ENCODE peak calls at places on chromosome 11, in four cellular contexts. W, A, S and Q are unnamed samples.

GRCh38 chr11:102812188-102812587 is 14.2 kb upstream of the MMP1 start:
- DNase-seq in W (no peak), S (no peak), A (no peak), Q (no peak)

GRCh38 chr11:17590463-17590862 is 43.4 kb downstream of the OTOG start:
- DNase-seq in S (no peak), W (no peak), A (no peak), Q (no peak)

GRCh38 chr11:134667505-134667904 is 255.5 kb upstream of the B3GAT1 start:
- DNase-seq in W (no peak), A (no peak), S (no peak), Q (no peak)

GRCh38 chr11:43579171-43579918 is 101.2 kb upstream of the HSD17B12 start:
- DNase-seq in W (no peak), S (peak), A (no peak), Q (no peak)

GRCh38 chr11:109338131-109338530 is 83.9 kb upstream of the C11orf87 start:
- DNase-seq in S (peak), W (no peak), A (no peak), Q (no peak)

GRCh38 chr11:28799316-28799715 is 691.1 kb downstream of the METTL15 start:
- DNase-seq in A (no peak), S (peak), W (no peak), Q (no peak)

GRCh38 chr11:86484164-86484794 is 109.6 kb downstream of the CCDC81 start:
- DNase-seq in W (peak), A (no peak), S (peak), Q (peak)

GRCh38 chr11:2531987-2532703 is 87.3 kb downstream of the KCNQ1 start:
- DNase-seq in S (no peak), A (no peak), W (peak), Q (no peak)

GRCh38 chr11:70467196-70468085 is 69.1 kb downstream of the CTTN start:
- DNase-seq in W (peak), A (no peak), S (no peak), Q (no peak)

GRCh38 chr11:130892847-130893246 is 23.4 kb downstream of the SNX19 start:
- DNase-seq in W (no peak), S (no peak), A (no peak), Q (no peak)

GRCh38 chr11:78460468-78460867 is 42.8 kb upstream of the GAB2 start:
- DNase-seq in S (peak), W (no peak), A (no peak), Q (no peak)

GRCh38 chr11:120800206-120800605 is 223.7 kb upstream of the TBCEL start:
- DNase-seq in A (no peak), S (no peak), W (no peak), Q (no peak)

GRCh38 chr11:105274631-105275030 is 135.1 kb upstream of the CARD18 start:
- DNase-seq in A (no peak), S (no peak), W (no peak), Q (no peak)

GRCh38 chr11:122642472-122642922 is 13.0 kb upstream of the UBASH3B start:
- DNase-seq in A (no peak), S (peak), W (no peak), Q (peak)

GRCh38 chr11:69525516-69526452 is 44.3 kb downstream of the LINC01488 start:
- DNase-seq in A (no peak), S (no peak), W (no peak), Q (peak)

GRCh38 chr11:30801357-30801756 is 215.2 kb upstream of the MPPED2 start:
- DNase-seq in W (no peak), S (no peak), A (no peak), Q (no peak)

GRCh38 chr11:8247312-8247711 is 16.4 kb downstream of the LMO1 start:
- DNase-seq in S (no peak), A (no peak), W (no peak), Q (no peak)

GRCh38 chr11:67268684-67269268 is 2.5 kb downstream of the GRK2 start:
- DNase-seq in S (no peak), A (no peak), W (peak), Q (no peak)

GRCh38 chr11:63871962-63872832 is 33.3 kb downstream of the MARK2 start:
- DNase-seq in A (peak), S (peak), W (peak), Q (peak)

GRCh38 chr11:27217948-27218410 is 145.0 kb downstream of the CCDC34 start:
- DNase-seq in S (peak), A (no peak), W (no peak), Q (no peak)

GRCh38 chr11:120877746-120878365 is 146.0 kb upstream of the TBCEL start:
- DNase-seq in A (no peak), S (no peak), W (no peak), Q (no peak)

GRCh38 chr11:66337103-66337899 is 1.1 kb upstream of the RIN1 start:
- DNase-seq in W (no peak), S (peak), A (no peak), Q (no peak)

GRCh38 chr11:1336836-1337646 is 27.6 kb upstream of the TOLLIP start:
- DNase-seq in A (peak), W (peak), S (no peak), Q (no peak)

GRCh38 chr11:65487467-65488272 is 11.2 kb upstream of the MALAT1 start:
- DNase-seq in S (peak), A (peak), W (peak), Q (peak)

GRCh38 chr11:71332046-71332445 is 79.7 kb upstream of the SHANK2 start:
- DNase-seq in A (no peak), W (no peak), S (no peak), Q (no peak)

GRCh38 chr11:86116386-86116726 is 47.5 kb upstream of the PICALM start:
- DNase-seq in S (peak), W (no peak), A (peak), Q (peak)

GRCh38 chr11:10597877-10598341 is 29.4 kb upstream of the LYVE1 start:
- DNase-seq in S (no peak), A (no peak), W (no peak), Q (no peak)

GRCh38 chr11:100715163-100715792 is 28.2 kb downstream of the ARHGAP42 start:
- DNase-seq in W (no peak), A (no peak), S (no peak), Q (no peak)

GRCh38 chr11:100719809-100720221 is 32.7 kb downstream of the ARHGAP42 start:
- DNase-seq in W (peak), A (no peak), S (peak), Q (peak)

GRCh38 chr11:100716848-100717247 is 29.8 kb downstream of the ARHGAP42 start:
- DNase-seq in W (no peak), A (no peak), S (no peak), Q (no peak)

GRCh38 chr11:100719362-100719761 is 32.3 kb downstream of the ARHGAP42 start:
- DNase-seq in S (peak), W (no peak), A (no peak), Q (no peak)
- H3K27ac ChIP-seq in S (peak), W (peak), A (no peak), Q (no peak)

GRCh38 chr11:111939836-111940604 is 2.9 kb downstream of the DIXDC1 start:
- DNase-seq in W (no peak), S (peak), A (no peak), Q (no peak)
- H3K27ac ChIP-seq in W (no peak), S (no peak), A (no peak), Q (peak)

DNA sequence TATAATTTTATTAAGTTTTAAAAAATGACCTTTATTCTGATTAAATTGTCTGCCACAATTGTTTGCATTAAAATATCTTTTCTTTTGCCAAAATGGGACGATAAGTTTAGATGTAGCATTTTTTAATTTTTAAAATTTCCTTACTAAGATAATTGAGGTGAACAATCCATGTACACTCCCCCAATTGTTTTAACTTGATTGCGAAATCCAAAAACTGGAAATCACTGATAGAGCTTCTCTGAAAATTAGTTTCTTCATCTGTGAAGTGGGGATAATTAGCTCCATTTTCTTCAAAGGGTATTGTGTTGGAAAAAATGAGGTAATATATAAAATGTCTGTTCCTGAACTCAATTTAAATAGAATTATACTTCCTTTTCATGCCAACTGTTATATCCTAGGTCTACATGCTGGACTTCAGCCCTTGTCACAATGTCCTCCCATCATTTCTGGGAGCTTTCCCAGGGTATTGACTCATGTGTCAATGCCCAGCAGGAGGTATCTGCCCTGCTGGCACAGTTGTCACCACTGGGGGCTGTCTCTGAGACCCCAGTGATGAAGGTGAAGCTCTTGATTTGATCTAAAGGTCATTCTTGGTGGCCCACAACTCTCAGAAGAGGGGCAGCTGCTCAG is 28.7 kb upstream of the NAV2 start:
- DNase-seq in A (no peak), S (no peak), W (no peak), Q (no peak)
- H3K27ac ChIP-seq in A (no peak), S (no peak), W (no peak), Q (no peak)

DNA sequence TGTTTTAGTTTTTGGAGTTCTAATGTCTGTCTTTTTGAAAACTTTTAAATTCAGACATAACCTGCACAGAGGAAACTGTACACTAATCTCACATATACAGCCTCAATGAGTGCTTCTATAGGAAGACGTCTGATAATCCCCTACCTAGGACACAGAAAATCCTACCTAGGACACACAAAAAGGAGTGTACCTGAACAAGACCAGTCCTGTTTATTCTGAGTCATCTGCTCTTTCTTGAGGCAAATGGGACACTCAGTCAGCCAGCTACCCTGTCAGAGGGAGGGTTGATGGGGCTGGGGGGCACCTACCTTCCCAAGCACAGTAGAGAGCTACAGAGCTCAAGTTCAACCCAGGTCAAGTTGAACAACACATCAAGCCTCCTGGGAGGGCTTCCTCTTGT is 346.6 kb upstream of the NCAM1 start:
- DNase-seq in S (no peak), A (no peak), W (no peak), Q (no peak)
- H3K27ac ChIP-seq in S (no peak), A (no peak), W (no peak), Q (no peak)

DNA sequence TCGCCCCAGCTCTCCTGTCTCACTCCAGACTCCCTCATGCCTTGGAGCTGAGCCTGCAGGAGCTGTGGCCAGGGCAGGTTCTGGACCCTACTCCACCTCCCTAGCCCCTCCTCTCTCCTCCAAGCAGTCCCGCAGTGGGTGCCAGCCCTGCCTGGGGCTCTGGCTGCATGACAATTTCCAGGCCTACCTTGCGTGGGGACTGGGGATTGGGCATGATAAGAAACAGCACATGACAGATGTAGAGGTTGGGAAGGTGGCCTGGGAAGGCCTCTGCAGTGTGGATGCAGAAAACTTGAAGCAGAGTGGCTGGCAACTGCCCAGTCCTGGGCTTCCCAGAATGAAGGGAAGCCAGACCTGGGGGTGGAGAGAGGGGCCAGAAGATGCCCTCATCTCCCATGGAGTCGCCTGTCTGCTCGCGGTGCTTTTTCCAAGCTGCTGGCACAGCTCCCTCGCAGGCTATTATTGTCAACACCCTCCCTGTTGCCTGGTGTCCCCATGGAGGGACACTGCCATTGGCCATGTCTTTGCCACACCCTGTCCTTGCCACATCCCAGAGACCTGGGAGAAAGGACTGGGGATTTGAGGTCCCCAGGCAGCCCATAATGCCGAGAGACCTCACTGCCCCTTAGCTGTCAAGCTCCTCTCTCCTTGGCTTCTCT is 48.9 kb upstream of the CDON start:
- DNase-seq in A (no peak), W (no peak), S (no peak), Q (no peak)
- H3K27ac ChIP-seq in A (no peak), W (no peak), S (no peak), Q (no peak)